ENCODE peak calls at places on chromosomes 16 and 17, in eight cellular contexts. J, S, Q, G, C, L, I and M are unnamed samples.

GRCh38 chr16:27238016-27238587 is 30.5 kb downstream of the NSMCE1 start:
- DNase-seq in Q (no peak), L (peak; percentile 22), G (no peak), J (peak; percentile 27), S (no peak), C (no peak), I (no peak), M (no peak)

GRCh38 chr16:52547001-52547833 is at the start of gene TOX3:
- DNase-seq in Q (peak; percentile 67), I (no peak), L (peak; percentile 85), S (no peak), C (no peak), J (no peak), G (peak; percentile 64), M (no peak)

GRCh38 chr17:41710472-41711090 is 1.6 kb upstream of the GAST start:
- DNase-seq in J (peak; percentile 66), L (no peak), S (peak; percentile 81), C (no peak), Q (no peak), I (no peak), G (no peak), M (no peak)

GRCh38 chr17:29870836-29871430 is 59.1 kb downstream of the SSH2 start:
- DNase-seq in J (no peak), I (no peak), L (no peak), G (no peak), Q (no peak), S (no peak), C (no peak), M (no peak)

GRCh38 chr16:65071371-65072311 is 50.2 kb downstream of the CDH11 start:
- DNase-seq in Q (no peak), J (no peak), S (no peak), I (no peak), C (no peak), L (no peak), G (no peak), M (no peak)

GRCh38 chr16:3490911-3491629 is 4.2 kb downstream of the C16orf90 start:
- DNase-seq in Q (peak; percentile 45), L (no peak), S (no peak), J (peak; percentile 30), C (no peak), I (no peak), G (peak; percentile 53), M (no peak)

GRCh38 chr17:81322271-81323082 is 27.4 kb upstream of the SLC38A10 start:
- DNase-seq in S (no peak), L (no peak), Q (peak; percentile 56), J (peak; percentile 44), I (no peak), G (peak; percentile 69), C (no peak), M (no peak)

GRCh38 chr17:61249649-61250301 is 149.9 kb upstream of the TBX2 start:
- DNase-seq in S (no peak), G (no peak), I (no peak), J (peak; percentile 32), C (no peak), L (no peak), Q (no peak), M (no peak)

GRCh38 chr17:77712578-77712977 is 245.9 kb upstream of the TNRC6C start:
- DNase-seq in G (no peak), Q (no peak), C (no peak), L (no peak), I (no peak), S (no peak), J (no peak), M (no peak)

GRCh38 chr16:30769379-30770089 is 7.4 kb downstream of the RNF40 start:
- DNase-seq in I (no peak), S (no peak), J (no peak), G (no peak), C (no peak), L (no peak), Q (no peak), M (no peak)

GRCh38 chr17:77602062-77602746 is 356.3 kb upstream of the TNRC6C start:
- DNase-seq in C (peak; percentile 88), G (no peak), L (peak; percentile 58), Q (no peak), I (no peak), J (no peak), S (peak; percentile 68), M (no peak)

DNA sequence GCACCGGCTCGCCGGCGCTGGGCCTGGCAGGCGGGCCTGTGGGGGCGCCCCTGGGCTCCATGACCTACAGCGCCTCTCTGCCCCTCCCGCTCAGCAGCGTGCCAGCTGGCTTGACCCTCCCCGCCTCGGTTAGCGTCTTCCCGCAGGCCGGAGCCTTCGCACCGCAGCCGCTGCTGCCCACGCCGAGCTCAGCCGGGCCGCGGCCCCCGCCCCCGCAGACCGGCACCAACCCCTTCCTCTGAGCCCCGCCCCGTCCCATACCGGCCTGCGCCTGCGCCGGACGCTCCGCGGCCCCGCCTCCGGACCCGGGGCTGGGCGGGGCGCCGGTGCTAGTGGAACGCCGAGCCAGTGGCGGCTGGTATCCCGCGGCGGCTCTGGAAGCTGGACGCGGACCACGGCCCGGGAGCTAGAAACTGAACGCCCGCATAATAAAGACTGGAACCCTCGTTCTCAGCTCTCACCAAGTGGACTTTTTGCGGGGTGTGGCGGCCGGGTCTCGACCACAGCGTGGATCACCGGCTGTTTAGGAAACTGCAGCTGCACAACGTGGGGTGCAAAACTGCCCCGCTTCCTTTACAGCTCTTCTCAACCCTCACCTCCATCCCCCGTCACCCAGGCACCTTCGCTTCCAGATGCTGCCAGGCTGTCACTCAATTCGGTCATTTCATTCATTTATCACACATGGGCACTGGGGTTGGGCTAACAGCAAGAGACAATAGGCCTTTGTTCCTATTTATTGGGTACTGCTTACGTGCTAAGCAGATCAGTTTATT is 4.9 kb upstream of the SPATA20 start:
- DNase-seq in L (peak; percentile 95), Q (peak; percentile 90), I (no peak), G (peak; percentile 94), J (peak; percentile 84), S (peak; percentile 48), C (peak; percentile 96), M (peak; percentile 93)
- TF ChIP-seq CTCF in L (peak; percentile 20), Q (no peak), I (peak; percentile 21), G (no peak), J (no peak), S (peak; percentile 24), C (peak; percentile 29), M (peak; percentile 30)

DNA sequence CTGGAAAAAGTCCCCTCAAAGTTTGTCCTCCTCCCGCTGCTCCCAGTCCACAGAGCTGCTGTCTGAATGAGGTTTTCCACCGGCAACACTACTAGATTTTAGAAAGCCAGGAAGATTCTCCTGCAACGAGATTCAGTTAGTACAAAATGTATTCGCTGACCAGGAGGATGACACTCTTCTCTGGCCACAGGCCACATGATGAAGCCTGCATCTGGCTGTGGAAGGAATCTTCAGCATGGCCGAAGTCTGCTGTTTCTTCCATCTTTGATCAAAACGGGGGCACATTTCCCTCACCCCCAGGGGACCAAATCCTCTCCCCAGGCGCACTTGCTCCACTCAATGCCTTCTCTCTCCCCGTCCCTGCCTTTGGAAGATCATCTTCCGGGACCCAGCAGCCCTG is 215.8 kb upstream of the NLRP1 start:
- DNase-seq in S (no peak), G (no peak), Q (no peak), L (no peak), J (no peak), C (no peak), I (no peak), M (no peak)
- TF ChIP-seq CTCF in S (no peak), G (no peak), Q (no peak), L (no peak), J (no peak), C (no peak), I (no peak), M (no peak)

GRCh38 chr17:57761887-57762286 is 16.8 kb upstream of the CCDC182 start:
- DNase-seq in J (no peak), S (no peak), Q (no peak), C (no peak), L (no peak), G (peak; percentile 31), I (no peak), M (no peak)
- TF ChIP-seq CTCF in J (no peak), S (no peak), Q (no peak), C (no peak), L (no peak), G (no peak), I (no peak), M (peak; percentile 63)

GRCh38 chr17:2400474-2400866 is 390 bp downstream of the MNT start:
- DNase-seq in C (no peak), S (no peak), I (no peak), L (peak; percentile 79), Q (peak; percentile 69), G (peak; percentile 83), J (peak; percentile 70), M (no peak)
- TF ChIP-seq CTCF in C (no peak), S (no peak), I (no peak), L (no peak), Q (no peak), G (no peak), J (no peak), M (no peak)

DNA sequence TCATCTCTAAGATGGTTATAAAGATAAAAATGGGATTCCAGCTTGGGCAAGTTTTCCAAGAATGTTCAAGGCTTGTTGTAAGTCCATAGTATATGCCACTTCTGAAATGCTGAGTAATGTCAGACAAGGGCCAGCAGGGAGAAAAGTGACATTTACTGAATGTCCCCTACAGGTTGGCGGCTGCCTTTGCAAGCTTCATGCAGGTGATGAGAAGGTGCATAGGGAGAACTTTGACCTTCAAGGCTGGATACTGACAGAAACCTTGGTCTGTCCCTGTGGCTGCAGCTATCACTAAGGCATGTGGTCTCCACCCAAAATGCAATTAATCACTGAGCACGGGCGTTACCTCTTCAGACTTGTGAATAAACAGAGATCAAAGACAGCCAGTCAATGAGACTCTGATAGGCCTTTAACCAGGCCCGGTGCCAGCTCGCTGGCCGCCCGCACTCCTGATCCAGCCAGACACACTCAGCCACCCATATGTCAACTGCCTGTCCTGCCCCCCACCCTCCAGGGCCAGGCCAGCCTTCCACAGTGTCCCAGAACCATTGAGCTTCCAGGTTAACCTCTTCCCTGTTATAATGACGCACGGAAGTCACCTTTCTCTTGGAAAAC is 26.9 kb upstream of the AXIN2 start:
- DNase-seq in I (no peak), J (no peak), Q (no peak), C (no peak), S (peak; percentile 15), G (no peak), L (peak; percentile 77), M (no peak)
- TF ChIP-seq CTCF in I (no peak), J (no peak), Q (no peak), C (no peak), S (no peak), G (no peak), L (peak; percentile 26), M (peak; percentile 41)